ENCODE peak calls at places on chromosomes 7 and 10, in four cellular contexts. H is right lobe of liver, W is tibial nerve, Z is A549. K is an unnamed sample.

GRCh38 chr10:124743188-124744046 is 761 bp downstream of the FAM53B start:
- DNase-seq in H (peak; percentile 52), W (no peak), Z (peak; percentile 54), K (no peak)

GRCh38 chr10:11595395-11595692 is 16.1 kb downstream of the USP6NL start:
- DNase-seq in H (no peak), W (no peak), Z (no peak), K (no peak)

GRCh38 chr10:72742797-72743196 is 50.9 kb downstream of the MCU start:
- DNase-seq in H (no peak), W (no peak), Z (no peak), K (no peak)

GRCh38 chr7:50864694-50865093 is 82.0 kb upstream of the GRB10 start:
- DNase-seq in H (no peak), W (no peak), Z (no peak), K (no peak)

GRCh38 chr10:46297406-46298204 is 10.8 kb downstream of the ANTXRL start:
- DNase-seq in H (no peak), W (no peak), Z (no peak), K (no peak)

GRCh38 chr7:92754756-92755581 is 81.4 kb downstream of the CDK6 start:
- DNase-seq in H (no peak), W (no peak), Z (no peak), K (no peak)

GRCh38 chr10:95273393-95274312 is 17.1 kb downstream of the PDLIM1 start:
- DNase-seq in H (peak; percentile 53), W (no peak), Z (peak; percentile 76), K (no peak)

GRCh38 chr10:86962136-86962980 is 4.0 kb downstream of the SNCG start:
- DNase-seq in H (no peak), W (no peak), Z (no peak), K (no peak)

GRCh38 chr7:154767194-154767593 is 235.7 kb downstream of the PAXIP1 start:
- DNase-seq in H (no peak), W (no peak), Z (no peak), K (no peak)

GRCh38 chr10:128087146-128087883 is 38.9 kb downstream of the MKI67 start:
- DNase-seq in H (no peak), W (no peak), Z (no peak), K (no peak)

GRCh38 chr7:104548861-104549260 is 220.5 kb downstream of the LHFPL3 start:
- DNase-seq in H (no peak), W (no peak), Z (no peak), K (no peak)

GRCh38 chr7:23491502-23491901 is 21.2 kb upstream of the IGF2BP3 start:
- DNase-seq in H (no peak), W (no peak), Z (no peak), K (no peak)

GRCh38 chr7:87316846-87317545 is 28.5 kb upstream of the CROT start:
- DNase-seq in H (no peak), W (no peak), Z (peak; percentile 14), K (no peak)

GRCh38 chr7:141073173-141073640 is 657 bp upstream of the TMEM178B start:
- DNase-seq in H (peak; percentile 31), W (no peak), Z (peak; percentile 20), K (no peak)

GRCh38 chr7:137882261-137882668 is 35.5 kb upstream of the DGKI start:
- DNase-seq in H (no peak), W (no peak), Z (peak; percentile 84), K (no peak)

GRCh38 chr10:99595770-99596465 is 24.3 kb downstream of the SLC25A28 start:
- DNase-seq in H (no peak), W (no peak), Z (no peak), K (no peak)

GRCh38 chr10:77737608-77738007 is 100.0 kb upstream of the KCNMA1 start:
- DNase-seq in H (no peak), W (no peak), Z (no peak), K (no peak)

GRCh38 chr7:74084722-74085578 is 1.3 kb downstream of the LIMK1 start:
- DNase-seq in H (no peak), W (no peak), Z (no peak), K (no peak)

GRCh38 chr7:94250124-94250523 is 144.6 kb upstream of the COL1A2 start:
- DNase-seq in H (no peak), W (no peak), Z (no peak), K (no peak)

GRCh38 chr10:127398140-127398966 is 150.8 kb upstream of the NPS start:
- DNase-seq in H (no peak), W (no peak), Z (no peak), K (no peak)

DNA sequence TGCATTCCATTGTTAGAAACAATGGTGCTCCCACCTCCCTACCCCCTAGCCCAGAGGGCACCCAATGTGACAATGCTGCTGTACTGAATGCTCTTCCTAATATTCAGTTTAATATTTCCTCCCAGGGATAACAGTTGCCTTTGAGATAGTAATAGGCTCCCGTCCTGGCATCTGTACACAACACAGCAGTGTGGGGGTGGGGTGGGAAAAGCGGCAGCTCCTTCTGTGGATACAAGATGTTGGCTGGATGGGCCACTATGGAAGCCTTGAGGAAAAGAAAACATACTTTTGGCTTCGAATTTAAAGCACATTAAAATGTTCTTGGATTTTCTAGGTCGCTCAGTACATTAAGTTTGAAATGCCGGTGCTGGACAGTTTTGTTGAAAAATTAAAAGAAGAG is 9.2 kb upstream of the ZNF22 start:
- DNase-seq in H (peak; percentile 47), W (no peak), Z (no peak), K (no peak)
- H3K4me1 ChIP-seq in H (peaks cover 67% of the 10 kb centered on the region), W (peaks cover 78% of the 10 kb centered on the region), Z (no peaks in the 10 kb centered on the region), K (peaks cover 67% of the 10 kb centered on the region)

GRCh38 chr7:30911561-30911969 is at the start of gene AQP1:
- DNase-seq in H (peak; percentile 53), W (peak; percentile 61), Z (no peak), K (no peak)
- H3K27ac ChIP-seq in H (no peak within 1 kb of the TSS), W (peak within 1 kb of the TSS; percentile 75), Z (no peak within 1 kb of the TSS), K (peak within 1 kb of the TSS; percentile 88)

GRCh38 chr10:32139223-32140073 is 83.2 kb upstream of the KIF5B start:
- DNase-seq in H (peak; percentile 71), W (peak; percentile 30), Z (peak; percentile 93), K (peak; percentile 31)
- TF ChIP-seq POLR2A in H (no peak), W (no peak), Z (peak; percentile 8), K (no peak)

GRCh38 chr7:127957886-127958285 is 73.4 kb downstream of the LRRC4 start:
- DNase-seq in H (no peak), W (no peak), Z (no peak), K (no peak)

GRCh38 chr7:127954371-127954770 is 76.9 kb downstream of the LRRC4 start:
- DNase-seq in H (no peak), W (no peak), Z (no peak), K (no peak)

GRCh38 chr7:127953966-127954365 is 77.3 kb downstream of the LRRC4 start:
- DNase-seq in H (no peak), W (no peak), Z (no peak), K (no peak)

GRCh38 chr7:127953423-127953822 is 77.8 kb downstream of the LRRC4 start:
- DNase-seq in H (no peak), W (no peak), Z (no peak), K (no peak)

DNA sequence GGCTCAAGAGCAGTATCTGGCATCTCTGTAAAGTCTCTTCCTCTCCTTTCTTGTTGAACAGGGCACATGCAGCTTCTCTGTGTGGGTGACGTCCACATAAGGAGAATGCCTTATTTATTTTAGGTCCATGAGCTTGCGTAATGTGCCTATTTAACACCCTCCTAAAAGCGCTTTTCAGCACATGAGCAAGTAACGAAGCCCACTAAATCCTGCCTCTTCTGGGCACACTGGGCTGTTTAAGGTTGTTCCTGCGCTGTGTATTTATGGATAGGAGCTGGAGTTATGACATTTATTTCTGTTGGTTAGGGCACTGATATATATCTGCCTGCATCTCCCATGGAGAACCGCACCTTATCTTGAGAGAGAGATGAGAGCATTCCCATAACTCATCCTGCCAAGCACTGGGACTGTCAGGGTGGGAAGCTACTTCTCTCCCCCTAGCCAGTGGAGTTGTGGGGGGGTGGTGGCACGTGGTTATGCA is 76.1 kb downstream of the LRRC4 start:
- DNase-seq in H (no peak), W (no peak), Z (no peak), K (no peak)
- H3K4me1 ChIP-seq in H (no peaks in the 10 kb centered on the region), W (peaks cover 15% of the 10 kb centered on the region), Z (no peaks in the 10 kb centered on the region), K (no peaks in the 10 kb centered on the region)

DNA sequence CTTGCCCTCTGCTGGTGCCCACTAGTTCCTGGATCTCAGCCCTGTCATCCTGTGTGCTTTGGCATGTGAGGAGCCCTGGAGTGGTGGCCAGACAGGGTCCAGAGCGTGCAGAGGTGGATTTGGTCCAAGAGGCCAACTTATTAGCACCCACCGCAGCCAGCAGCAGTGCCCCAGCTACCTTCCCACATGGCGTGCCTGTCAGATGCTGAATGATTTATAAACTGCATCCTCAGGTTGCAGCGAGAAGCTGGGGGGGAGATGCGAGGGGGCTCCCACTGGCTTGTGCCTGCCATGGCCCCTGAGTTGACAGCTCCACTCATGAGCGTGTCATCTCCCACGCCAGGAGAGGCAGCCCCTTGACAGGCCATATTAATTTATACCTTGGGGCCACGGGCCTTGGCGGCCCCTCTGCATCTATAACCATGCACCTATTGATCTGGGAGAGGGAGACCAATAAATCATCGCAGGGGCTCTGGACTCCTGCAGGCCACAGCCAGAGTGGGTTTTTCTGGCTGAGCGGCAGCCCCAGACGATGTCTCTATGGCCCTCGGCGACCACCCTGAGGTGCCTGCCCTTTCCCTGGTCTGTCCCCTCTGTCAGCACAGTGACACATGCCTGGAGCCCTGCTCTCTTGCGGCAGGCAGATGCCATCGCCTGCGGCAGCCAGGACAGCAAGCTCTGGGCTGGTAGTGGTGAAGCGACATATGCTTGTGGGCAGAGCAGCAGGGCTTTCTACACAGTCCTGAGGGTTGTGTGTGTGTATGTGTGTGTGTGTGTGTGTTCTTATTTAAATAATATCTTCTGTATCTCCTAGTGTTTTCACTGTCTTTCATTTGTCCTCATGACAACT is 120.8 kb downstream of the CDH23 start:
- DNase-seq in H (no peak), W (no peak), Z (no peak), K (no peak)
- H3K27ac ChIP-seq in H (no peak overlapping the region), W (no peak overlapping the region), Z (no peak overlapping the region), K (no peak overlapping the region)

GRCh38 chr7:24956021-24956420 is 24.0 kb downstream of the OSBPL3 start:
- DNase-seq in H (no peak), W (no peak), Z (no peak), K (no peak)
- TF ChIP-seq POLR2A in H (no peak), W (no peak), Z (no peak), K (no peak)

GRCh38 chr10:132374612-132375011 is 22.4 kb upstream of the PWWP2B start:
- DNase-seq in H (no peak), W (no peak), Z (no peak), K (no peak)

GRCh38 chr10:132374176-132374575 is 22.8 kb upstream of the PWWP2B start:
- DNase-seq in H (no peak), W (no peak), Z (no peak), K (no peak)

GRCh38 chr10:132371641-132372081 is 25.3 kb upstream of the PWWP2B start:
- DNase-seq in H (no peak), W (no peak), Z (no peak), K (no peak)

GRCh38 chr10:132372516-132373095 is 24.4 kb upstream of the PWWP2B start:
- DNase-seq in H (no peak), W (no peak), Z (no peak), K (no peak)

DNA sequence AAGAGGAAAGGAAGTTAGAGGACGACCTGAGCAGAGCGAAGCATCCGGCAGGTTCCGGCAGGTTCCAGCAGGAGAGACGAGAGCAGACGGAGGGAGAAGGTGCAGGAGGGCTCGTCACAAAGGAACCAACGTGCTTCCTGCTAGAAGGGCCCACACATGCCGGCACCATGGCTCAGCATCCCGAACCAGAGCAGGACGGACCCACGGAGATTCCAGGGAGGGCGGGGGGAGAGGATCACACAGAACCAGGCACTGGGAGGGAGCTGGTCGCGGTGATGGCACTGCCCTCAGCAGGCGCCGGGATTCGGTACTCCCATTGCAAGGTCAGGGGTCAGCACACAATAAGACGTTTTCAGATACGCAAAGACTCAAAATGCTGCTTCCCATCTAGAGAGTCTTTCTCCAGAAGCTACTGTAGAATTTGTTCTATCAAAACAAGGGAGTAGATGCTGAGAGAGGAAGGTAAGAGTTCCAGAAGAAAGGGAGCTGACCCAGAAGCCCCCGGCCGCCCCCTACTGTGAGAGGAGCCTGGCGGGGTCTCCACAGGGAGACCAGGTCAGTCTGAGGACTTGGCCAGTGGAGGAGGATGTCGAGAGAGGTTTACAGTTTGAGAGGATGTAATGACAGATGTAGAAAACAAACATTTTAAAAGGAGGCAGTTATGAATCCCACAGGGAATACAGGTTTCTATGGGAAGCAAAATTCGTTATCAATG is 23.6 kb upstream of the PWWP2B start:
- DNase-seq in H (no peak), W (no peak), Z (no peak), K (no peak)
- H3K4me1 ChIP-seq in H (no peaks in the 10 kb centered on the region), W (no peaks in the 10 kb centered on the region), Z (no peaks in the 10 kb centered on the region), K (no peaks in the 10 kb centered on the region)

K was measured in esophagus squamous epithelium.